ENCODE peak calls at places on chromosomes 12 and 14, in four cellular contexts. One of them, this sample, is unnamed.

GRCh38 chr12:108609535-108610335 is 11.9 kb upstream of the TMEM119 start:
- DNase-seq in fibroblast of lung: peak; percentile 97
- DNase-seq in A549: no peak
- DNase-seq in pancreas: peak; percentile 16
- DNase-seq in this sample: no peak

GRCh38 chr12:34205401-34205800 is 183.1 kb downstream of the ALG10 start:
- DNase-seq in pancreas: no peak
- DNase-seq in fibroblast of lung: no peak
- DNase-seq in A549: no peak
- DNase-seq in this sample: no peak

GRCh38 chr14:105337433-105337832 is 22.9 kb downstream of the PACS2 start:
- DNase-seq in A549: no peak
- DNase-seq in pancreas: no peak
- DNase-seq in fibroblast of lung: no peak
- DNase-seq in this sample: no peak

GRCh38 chr12:56029666-56030293 is 8.9 kb downstream of the IKZF4 start:
- DNase-seq in pancreas: peak; percentile 31
- DNase-seq in A549: peak; percentile 67
- DNase-seq in fibroblast of lung: peak; percentile 76
- DNase-seq in this sample: peak; percentile 64

GRCh38 chr12:100706029-100706428 is 88.5 kb upstream of the ANO4 start:
- DNase-seq in pancreas: no peak
- DNase-seq in fibroblast of lung: peak; percentile 81
- DNase-seq in A549: peak; percentile 39
- DNase-seq in this sample: no peak

GRCh38 chr12:132137483-132138125 is 6.5 kb downstream of the DDX51 start:
- DNase-seq in A549: no peak
- DNase-seq in fibroblast of lung: no peak
- DNase-seq in pancreas: no peak
- DNase-seq in this sample: no peak

GRCh38 chr14:81067156-81067555 is 111.7 kb downstream of the TSHR start:
- DNase-seq in fibroblast of lung: no peak
- DNase-seq in pancreas: no peak
- DNase-seq in A549: no peak
- DNase-seq in this sample: no peak

GRCh38 chr14:58954874-58955273 is 233.6 kb upstream of the DAAM1 start:
- DNase-seq in pancreas: no peak
- DNase-seq in A549: no peak
- DNase-seq in fibroblast of lung: no peak
- DNase-seq in this sample: no peak

GRCh38 chr12:26179829-26180228 is 15.5 kb upstream of the SSPN start:
- DNase-seq in fibroblast of lung: no peak
- DNase-seq in pancreas: no peak
- DNase-seq in A549: no peak
- DNase-seq in this sample: no peak

GRCh38 chr12:94982456-94982855 is 21.0 kb downstream of the NDUFA12 start:
- DNase-seq in pancreas: no peak
- DNase-seq in fibroblast of lung: no peak
- DNase-seq in A549: no peak
- DNase-seq in this sample: no peak

GRCh38 chr12:113962733-113963132 is 3.4 kb downstream of the RBM19 start:
- DNase-seq in A549: no peak
- DNase-seq in fibroblast of lung: no peak
- DNase-seq in pancreas: no peak
- DNase-seq in this sample: no peak

GRCh38 chr12:124507188-124508109 is 60.0 kb downstream of the NCOR2 start:
- DNase-seq in fibroblast of lung: peak; percentile 65
- DNase-seq in pancreas: no peak
- DNase-seq in A549: no peak
- DNase-seq in this sample: no peak

GRCh38 chr12:108806350-108806749 is 51.0 kb downstream of the SSH1 start:
- DNase-seq in A549: no peak
- DNase-seq in pancreas: no peak
- DNase-seq in fibroblast of lung: no peak
- DNase-seq in this sample: no peak

GRCh38 chr12:125003021-125003420 is 9.6 kb downstream of the BRI3BP start:
- DNase-seq in pancreas: no peak
- DNase-seq in A549: no peak
- DNase-seq in fibroblast of lung: no peak
- DNase-seq in this sample: no peak

GRCh38 chr12:13195244-13195643 is 1.3 kb upstream of the EMP1 start:
- DNase-seq in fibroblast of lung: no peak
- DNase-seq in pancreas: no peak
- DNase-seq in A549: no peak
- DNase-seq in this sample: no peak

DNA sequence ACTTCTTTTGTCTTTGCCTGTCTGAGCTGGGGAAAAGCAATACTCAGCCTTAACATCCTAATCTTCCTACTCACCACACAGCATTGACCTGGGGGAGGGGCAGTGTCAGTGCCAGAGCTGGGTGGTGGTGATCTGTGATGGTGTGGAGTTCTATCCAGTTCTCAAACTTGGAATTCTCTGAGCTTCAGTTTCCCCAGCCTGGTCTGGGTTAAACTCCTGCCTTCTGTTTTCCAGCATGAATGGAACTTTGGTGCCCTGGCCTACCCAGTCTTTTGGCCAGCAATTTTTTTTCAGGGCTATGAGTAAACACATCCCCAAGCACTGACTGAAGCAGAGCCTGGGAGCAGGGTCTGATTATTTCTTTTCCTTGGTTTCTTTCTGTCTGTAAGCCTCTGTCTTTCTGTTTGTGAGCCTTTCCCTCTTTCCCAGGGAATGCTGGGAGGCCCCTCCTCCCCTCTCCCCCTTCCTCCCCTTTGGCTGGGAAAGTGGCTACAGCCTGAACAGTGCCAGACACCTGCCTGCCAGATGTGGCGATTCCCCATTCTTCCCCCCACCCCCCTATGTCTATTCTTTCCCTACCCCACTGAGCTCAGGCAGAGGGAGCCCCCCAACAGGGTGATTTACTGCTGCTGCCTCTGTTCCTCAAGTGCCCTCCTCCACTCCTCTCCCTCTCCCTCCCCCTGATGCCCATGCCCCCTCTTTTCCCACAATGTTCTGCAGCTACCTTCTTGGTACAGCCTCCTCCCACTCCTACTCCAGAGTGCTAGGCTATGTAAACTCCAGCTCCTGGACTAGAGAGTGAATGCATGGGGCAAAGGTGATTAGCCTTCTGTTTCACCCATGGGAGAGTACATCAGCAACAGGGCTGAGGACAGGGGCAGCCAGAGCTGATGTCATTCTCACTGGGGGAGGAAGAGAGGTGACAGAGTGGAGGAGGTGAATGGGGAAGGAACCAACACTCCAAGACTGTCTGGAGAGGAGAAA is 11.1 kb downstream of the GPR84 start:
- DNase-seq in pancreas: peak; percentile 83
- DNase-seq in fibroblast of lung: peak; percentile 71
- DNase-seq in A549: no peak
- DNase-seq in this sample: no peak
- H3K4me1 ChIP-seq in pancreas: peaks cover 15% of the 10 kb centered on the region
- H3K4me1 ChIP-seq in fibroblast of lung: peaks cover 18% of the 10 kb centered on the region
- H3K4me1 ChIP-seq in A549: peaks cover 20% of the 10 kb centered on the region
- H3K4me1 ChIP-seq in this sample: peaks cover 5% of the 10 kb centered on the region

GRCh38 chr12:4323400-4323799 is 2.4 kb downstream of the TIGAR start:
- DNase-seq in pancreas: no peak
- DNase-seq in A549: no peak
- DNase-seq in fibroblast of lung: no peak
- DNase-seq in this sample: no peak
- H3K4me3 ChIP-seq in pancreas: no peak overlapping the region
- H3K4me3 ChIP-seq in A549: no peak overlapping the region
- H3K4me3 ChIP-seq in fibroblast of lung: peak overlapping the region; percentile 99
- H3K4me3 ChIP-seq in this sample: no peak overlapping the region

GRCh38 chr12:49963976-49964815 is 2.5 kb downstream of the AQP5 start:
- DNase-seq in A549: no peak
- DNase-seq in pancreas: no peak
- DNase-seq in fibroblast of lung: no peak
- DNase-seq in this sample: no peak
- H3K4me1 ChIP-seq in A549: peaks cover 30% of the 10 kb centered on the region
- H3K4me1 ChIP-seq in pancreas: peaks cover 11% of the 10 kb centered on the region
- H3K4me1 ChIP-seq in fibroblast of lung: peaks cover 2% of the 10 kb centered on the region
- H3K4me1 ChIP-seq in this sample: peaks cover 29% of the 10 kb centered on the region

GRCh38 chr14:92525318-92526095 is 11.9 kb downstream of the RIN3 start:
- DNase-seq in A549: no peak
- DNase-seq in pancreas: no peak
- DNase-seq in fibroblast of lung: no peak
- DNase-seq in this sample: no peak
- H3K4me3 ChIP-seq in A549: no peak overlapping the region
- H3K4me3 ChIP-seq in pancreas: no peak overlapping the region
- H3K4me3 ChIP-seq in fibroblast of lung: no peak overlapping the region
- H3K4me3 ChIP-seq in this sample: no peak overlapping the region

GRCh38 chr14:95313707-95314106 is 6.0 kb downstream of the CLMN start:
- DNase-seq in A549: peak; percentile 67
- DNase-seq in fibroblast of lung: peak; percentile 89
- DNase-seq in pancreas: peak; percentile 37
- DNase-seq in this sample: no peak

GRCh38 chr14:95314609-95315008 is 5.1 kb downstream of the CLMN start:
- DNase-seq in fibroblast of lung: peak; percentile 9
- DNase-seq in A549: peak; percentile 43
- DNase-seq in pancreas: no peak
- DNase-seq in this sample: no peak

GRCh38 chr14:95315156-95315555 is 4.6 kb downstream of the CLMN start:
- DNase-seq in fibroblast of lung: no peak
- DNase-seq in pancreas: no peak
- DNase-seq in A549: no peak
- DNase-seq in this sample: no peak

GRCh38 chr14:95311752-95312151 is 8.0 kb downstream of the CLMN start:
- DNase-seq in fibroblast of lung: no peak
- DNase-seq in pancreas: no peak
- DNase-seq in A549: peak; percentile 31
- DNase-seq in this sample: no peak

DNA sequence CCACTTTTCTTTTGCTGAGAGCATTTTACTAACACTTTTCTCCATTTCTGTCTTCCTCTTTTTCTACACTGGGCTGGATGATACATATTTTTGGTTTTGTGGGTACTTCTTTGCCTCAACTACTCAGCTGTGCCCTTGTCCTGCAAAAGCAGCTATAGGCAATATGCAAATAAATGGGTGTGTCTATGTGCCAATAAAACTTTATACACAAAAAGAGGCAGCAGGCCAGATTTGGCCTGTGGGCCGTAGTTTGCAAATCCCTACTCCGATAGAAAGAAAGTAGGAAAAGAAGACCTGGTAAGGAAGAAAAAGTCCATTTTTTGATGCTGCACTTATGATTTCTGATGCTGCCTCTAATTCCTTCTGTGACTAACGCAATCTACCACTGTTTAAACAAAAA is 6.5 kb downstream of the CLMN start:
- DNase-seq in A549: no peak
- DNase-seq in pancreas: no peak
- DNase-seq in fibroblast of lung: no peak
- DNase-seq in this sample: no peak
- H3K4me1 ChIP-seq in A549: peaks cover 49% of the 10 kb centered on the region
- H3K4me1 ChIP-seq in pancreas: peaks cover 14% of the 10 kb centered on the region
- H3K4me1 ChIP-seq in fibroblast of lung: peaks cover 4% of the 10 kb centered on the region
- H3K4me1 ChIP-seq in this sample: no peaks in the 10 kb centered on the region

GRCh38 chr12:73067616-73068015 is 795.4 kb downstream of the TRHDE start:
- DNase-seq in pancreas: no peak
- DNase-seq in fibroblast of lung: no peak
- DNase-seq in A549: no peak
- DNase-seq in this sample: no peak
- H3K4me3 ChIP-seq in pancreas: no peak overlapping the region
- H3K4me3 ChIP-seq in fibroblast of lung: no peak overlapping the region
- H3K4me3 ChIP-seq in A549: no peak overlapping the region
- H3K4me3 ChIP-seq in this sample: no peak overlapping the region

DNA sequence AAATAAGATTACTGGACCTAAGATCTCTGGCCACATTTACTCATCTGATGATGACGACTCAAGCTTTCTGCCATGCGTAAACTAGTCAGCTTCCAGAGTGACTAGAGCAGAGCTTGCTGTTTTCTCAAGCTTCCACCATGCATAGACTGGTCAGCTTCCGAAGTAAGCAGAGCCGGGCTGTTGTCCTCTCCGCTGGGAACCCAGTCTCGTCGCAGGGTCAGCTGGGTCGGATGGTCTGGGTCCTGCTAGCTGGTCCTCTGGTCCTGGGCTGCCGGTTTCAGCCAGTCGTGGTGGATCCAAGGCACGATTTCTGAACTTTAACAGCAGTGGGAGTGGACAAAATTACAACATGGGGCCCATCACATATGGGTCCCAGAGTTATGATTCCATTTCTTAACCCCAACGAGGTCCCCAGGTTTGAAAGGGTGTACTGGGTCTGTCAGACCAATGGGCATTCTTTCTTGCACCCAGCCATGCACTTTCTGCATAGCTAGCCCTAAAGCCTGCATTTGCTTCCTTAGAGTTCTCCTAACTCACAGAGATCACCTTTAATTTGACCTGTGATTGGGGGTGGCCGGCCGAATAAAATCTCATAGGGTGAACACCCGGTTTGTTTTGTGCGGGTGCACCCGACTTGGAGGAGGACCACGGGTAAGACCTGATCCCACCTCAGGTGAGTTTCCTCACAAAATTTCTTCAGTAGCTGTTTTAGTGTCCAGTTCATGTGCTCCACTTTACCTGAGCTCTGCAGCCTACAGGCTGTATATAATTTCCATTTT is 1312.8 kb downstream of the TMEM121 start:
- DNase-seq in A549: no peak
- DNase-seq in fibroblast of lung: no peak
- DNase-seq in pancreas: no peak
- DNase-seq in this sample: no peak
- H3K4me1 ChIP-seq in A549: peaks cover 8% of the 10 kb centered on the region
- H3K4me1 ChIP-seq in fibroblast of lung: no peaks in the 10 kb centered on the region
- H3K4me1 ChIP-seq in pancreas: no peaks in the 10 kb centered on the region
- H3K4me1 ChIP-seq in this sample: peaks cover 14% of the 10 kb centered on the region

DNA sequence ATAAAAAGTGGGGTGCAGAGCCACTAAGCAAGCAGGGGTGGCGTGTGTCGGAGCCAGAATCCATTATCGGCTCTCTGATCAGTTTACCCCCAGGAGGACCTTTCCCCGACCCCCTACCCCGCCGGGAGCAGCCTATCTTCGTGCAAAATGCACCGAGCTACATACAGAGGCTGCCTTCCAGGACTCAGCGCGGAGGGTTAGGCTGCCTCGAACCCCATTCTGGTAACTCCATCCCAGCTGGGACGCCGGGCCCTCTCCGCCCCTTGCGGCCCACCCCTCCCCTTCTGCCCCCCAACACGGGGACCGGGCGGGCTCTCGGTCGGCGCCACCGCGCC is 12.2 kb upstream of the MAP3K9 start:
- DNase-seq in fibroblast of lung: no peak
- DNase-seq in pancreas: no peak
- DNase-seq in A549: no peak
- DNase-seq in this sample: no peak
- H3K4me3 ChIP-seq in fibroblast of lung: peak overlapping the region; percentile 75
- H3K4me3 ChIP-seq in pancreas: peak overlapping the region; percentile 60
- H3K4me3 ChIP-seq in A549: peak overlapping the region; percentile 94
- H3K4me3 ChIP-seq in this sample: peak overlapping the region; percentile 91

This sample was measured in Caco-2.